ENCODE peak calls at places on chromosomes 2 and 18, in four cellular contexts. E is T-cell, M is MCF 10A, Q is lower leg skin. Z is an unnamed sample.

GRCh38 chr2:27832396-27832795 is 57.8 kb downstream of the RBKS start:
- DNase-seq in E (no peak), Q (no peak), M (no peak), Z (no peak)

GRCh38 chr18:10715791-10716190 is 190.0 kb downstream of the NAPG start:
- DNase-seq in M (peak), Q (peak), E (no peak), Z (no peak)

GRCh38 chr18:40338284-40338683 is 1616.8 kb upstream of the PIK3C3 start:
- DNase-seq in Q (no peak), M (no peak), E (no peak), Z (no peak)

GRCh38 chr2:8346238-8346637 is 335.6 kb upstream of the ID2 start:
- DNase-seq in M (no peak), E (no peak), Q (no peak), Z (no peak)

GRCh38 chr2:37558622-37559021 is 112.8 kb downstream of the CDC42EP3 start:
- DNase-seq in M (no peak), E (no peak), Q (no peak), Z (no peak)

GRCh38 chr2:19911799-19912509 is 10.2 kb upstream of the TTC32 start:
- DNase-seq in Q (no peak), E (no peak), M (peak), Z (no peak)

GRCh38 chr2:74080346-74080745 is 67.4 kb downstream of the BOLA3 start:
- DNase-seq in M (no peak), E (no peak), Q (no peak), Z (no peak)

GRCh38 chr18:48611785-48612480 is 73.1 kb downstream of the CTIF start:
- DNase-seq in E (no peak), M (no peak), Q (no peak), Z (no peak)

GRCh38 chr2:28277466-28277865 is 115.2 kb upstream of the FOSL2 start:
- DNase-seq in E (no peak), Q (no peak), M (no peak), Z (no peak)

GRCh38 chr2:70069049-70069448 is 18.2 kb upstream of the PCBP1 start:
- DNase-seq in E (peak), M (peak), Q (no peak), Z (no peak)

GRCh38 chr2:44362207-44363015 is 664 bp downstream of the CAMKMT start:
- DNase-seq in Q (peak), E (peak), M (peak), Z (no peak)

GRCh38 chr2:47720559-47720958 is 62.4 kb upstream of the MSH6 start:
- DNase-seq in M (no peak), Q (no peak), E (no peak), Z (no peak)

GRCh38 chr2:173750332-173750731 is 214.8 kb downstream of the SP3 start:
- DNase-seq in Q (no peak), M (no peak), E (no peak), Z (no peak)

GRCh38 chr2:190179754-190180312 is 117.3 kb upstream of the MSTN start:
- DNase-seq in M (no peak), Q (no peak), E (no peak), Z (no peak)

GRCh38 chr2:43057026-43057741 is 169.2 kb downstream of the ZFP36L2 start:
- DNase-seq in E (no peak), M (peak), Q (no peak), Z (no peak)

GRCh38 chr18:13791181-13791580 is 32.8 kb upstream of the MC5R start:
- DNase-seq in Q (no peak), E (no peak), M (peak), Z (no peak)

GRCh38 chr2:156343940-156344301 is 11.4 kb upstream of the NR4A2 start:
- DNase-seq in M (no peak), Q (no peak), E (no peak), Z (no peak)

GRCh38 chr2:206084870-206085741 is 868 bp downstream of the INO80D start:
- DNase-seq in E (peak), M (peak), Q (peak), Z (no peak)

GRCh38 chr18:57188851-57189565 is 42.1 kb downstream of the BOD1L2 start:
- DNase-seq in E (no peak), M (no peak), Q (no peak), Z (no peak)

GRCh38 chr2:118817469-118817868 is 30.0 kb downstream of the EN1 start:
- DNase-seq in M (no peak), Q (no peak), E (no peak), Z (no peak)

GRCh38 chr2:134260726-134261125 is 6.9 kb downstream of the MGAT5 start:
- DNase-seq in Q (no peak), M (no peak), E (no peak), Z (no peak)

GRCh38 chr2:109410021-109410815 is 203.5 kb downstream of the SEPTIN10 start:
- DNase-seq in Q (no peak), M (no peak), E (no peak), Z (no peak)

GRCh38 chr2:152657042-152657441 is 60.2 kb downstream of the PRPF40A start:
- DNase-seq in Q (no peak), E (no peak), M (no peak), Z (no peak)

GRCh38 chr2:172223601-172224054 is 120.9 kb upstream of the DLX2 start:
- DNase-seq in M (no peak), E (no peak), Q (no peak), Z (no peak)